ENCODE peak calls at places on chromosomes 6 and 20, in five cellular contexts. V, B, U, Z and F are unnamed samples.

GRCh38 chr6:15505463-15505918 is 157.3 kb downstream of the DTNBP1 start:
- DNase-seq in U (no peak), V (no peak), Z (no peak), B (no peak), F (no peak)

GRCh38 chr6:105509506-105510331 is 106.8 kb upstream of the PREP start:
- DNase-seq in V (no peak), Z (peak), B (peak), U (no peak), F (peak)

GRCh38 chr6:37015532-37015931 is 10.1 kb downstream of the FGD2 start:
- DNase-seq in B (no peak), U (no peak), Z (no peak), V (no peak), F (no peak)

GRCh38 chr6:52337633-52338290 is 24.2 kb upstream of the PAQR8 start:
- DNase-seq in Z (no peak), U (no peak), B (no peak), V (no peak), F (no peak)

GRCh38 chr6:29153083-29153482 is 17.6 kb upstream of the OR2J2 start:
- DNase-seq in U (no peak), B (no peak), V (no peak), Z (no peak), F (no peak)

GRCh38 chr20:34524426-34524825 is 8.2 kb downstream of the DYNLRB1 start:
- DNase-seq in B (no peak), Z (peak), U (no peak), V (no peak), F (no peak)

GRCh38 chr6:54846243-54846856 is at the start of gene FAM83B:
- DNase-seq in V (no peak), U (no peak), Z (peak), B (no peak), F (no peak)

GRCh38 chr6:154604120-154604519 is 93.6 kb upstream of the CNKSR3 start:
- DNase-seq in B (no peak), V (no peak), U (peak), Z (no peak), F (no peak)

GRCh38 chr6:14882394-14883073 is 363.3 kb upstream of the JARID2 start:
- DNase-seq in U (no peak), Z (no peak), V (no peak), B (no peak), F (no peak)

GRCh38 chr6:113871975-113872374 is 14.8 kb downstream of the MARCKS start:
- DNase-seq in V (no peak), B (no peak), Z (no peak), U (no peak), F (no peak)

GRCh38 chr6:166420351-166420750 is 37.6 kb upstream of the MPC1 start:
- DNase-seq in V (peak), Z (no peak), U (no peak), B (no peak), F (no peak)

GRCh38 chr6:73580247-73581149 is 59.7 kb upstream of the EEF1A1 start:
- DNase-seq in Z (peak), B (peak), U (peak), V (peak), F (peak)

DNA sequence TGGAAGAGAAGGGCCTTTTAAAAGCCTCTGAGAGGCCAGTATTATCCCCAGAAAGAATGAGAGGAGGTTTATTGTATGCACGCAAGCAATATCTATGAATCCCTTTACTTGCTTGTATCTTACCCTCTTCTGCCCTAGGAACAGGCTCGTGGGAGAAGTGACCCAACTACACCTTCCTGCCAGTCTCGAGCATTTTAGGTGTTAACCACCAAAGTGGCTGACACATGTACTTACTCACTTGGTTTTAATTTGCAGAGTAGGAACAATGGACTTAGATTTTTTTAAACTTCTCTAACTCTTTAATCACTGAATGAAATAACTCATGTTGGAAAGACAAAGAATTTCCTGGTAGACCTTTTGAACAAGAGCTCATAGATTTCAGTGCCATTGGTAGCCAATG is 296.9 kb downstream of the PLCB1 start:
- DNase-seq in U (no peak), Z (no peak), V (no peak), B (no peak), F (no peak)
- TF ChIP-seq RFX5 in U (no peak), Z (no peak), V (no peak), B (no peak), F (no peak)

GRCh38 chr6:12115001-12115400 is 102.9 kb downstream of the HIVEP1 start:
- DNase-seq in B (no peak), V (no peak), U (no peak), Z (no peak), F (no peak)

GRCh38 chr6:12116264-12116800 is 104.2 kb downstream of the HIVEP1 start:
- DNase-seq in V (no peak), U (no peak), Z (no peak), B (no peak), F (no peak)

GRCh38 chr6:12114055-12114503 is 102.0 kb downstream of the HIVEP1 start:
- DNase-seq in V (no peak), Z (no peak), U (no peak), B (no peak), F (no peak)

GRCh38 chr6:12116978-12117377 is 104.9 kb downstream of the HIVEP1 start:
- DNase-seq in Z (no peak), V (no peak), U (no peak), B (no peak), F (no peak)

GRCh38 chr6:12115492-12115891 is 103.4 kb downstream of the HIVEP1 start:
- DNase-seq in V (no peak), B (no peak), U (no peak), Z (no peak), F (no peak)
- TF ChIP-seq TAF1 in V (no peak), B (no peak), U (no peak), Z (no peak), F (no peak)

GRCh38 chr20:37380864-37381579 is 35.1 kb downstream of the SRC start:
- DNase-seq in V (no peak), Z (no peak), B (no peak), U (no peak), F (peak)
- TF ChIP-seq RFX5 in V (no peak), Z (no peak), B (no peak), U (no peak), F (no peak)

GRCh38 chr20:23241416-23241815 is 109.2 kb upstream of the NXT1 start:
- DNase-seq in V (no peak), U (no peak), B (no peak), Z (peak), F (no peak)
- TF ChIP-seq TAF1 in V (no peak), U (no peak), B (no peak), Z (no peak), F (no peak)

GRCh38 chr6:27477318-27478013 is 4.6 kb upstream of the ZNF184 start:
- DNase-seq in Z (no peak), U (no peak), V (no peak), B (no peak), F (no peak)

GRCh38 chr6:27478141-27478705 is 5.3 kb upstream of the ZNF184 start:
- DNase-seq in Z (no peak), V (no peak), B (peak), U (no peak), F (no peak)

GRCh38 chr6:27479319-27480182 is 6.6 kb upstream of the ZNF184 start:
- DNase-seq in U (peak), V (peak), Z (peak), B (peak), F (peak)

GRCh38 chr6:27476090-27476489 is 3.2 kb upstream of the ZNF184 start:
- DNase-seq in V (no peak), B (no peak), Z (no peak), U (no peak), F (no peak)

GRCh38 chr6:27478706-27479318 is 5.9 kb upstream of the ZNF184 start:
- DNase-seq in U (peak), Z (peak), B (peak), V (peak), F (peak)
- TF ChIP-seq RFX5 in U (no peak), Z (no peak), B (no peak), V (no peak), F (no peak)

GRCh38 chr6:16849280-16850210 is 88.3 kb upstream of the ATXN1 start:
- DNase-seq in B (no peak), V (peak), U (no peak), Z (peak), F (no peak)
- TF ChIP-seq TAF1 in B (no peak), V (no peak), U (no peak), Z (no peak), F (no peak)

GRCh38 chr6:69827491-69827890 is 30.7 kb upstream of the LMBRD1 start:
- DNase-seq in Z (no peak), B (no peak), V (no peak), U (no peak), F (no peak)
- TF ChIP-seq RFX5 in Z (no peak), B (no peak), V (no peak), U (no peak), F (no peak)

GRCh38 chr20:1323830-1324597 is 4.9 kb downstream of the SDCBP2 start:
- DNase-seq in V (no peak), U (no peak), B (no peak), Z (peak), F (no peak)

GRCh38 chr20:1325173-1326030 is 3.5 kb downstream of the SDCBP2 start:
- DNase-seq in U (peak), V (peak), B (peak), Z (peak), F (peak)

GRCh38 chr20:1326031-1326930 is 2.7 kb downstream of the SDCBP2 start:
- DNase-seq in Z (no peak), U (no peak), V (no peak), B (no peak), F (no peak)

GRCh38 chr20:1323256-1323655 is 5.7 kb downstream of the SDCBP2 start:
- DNase-seq in Z (no peak), U (no peak), V (no peak), B (no peak), F (no peak)

DNA sequence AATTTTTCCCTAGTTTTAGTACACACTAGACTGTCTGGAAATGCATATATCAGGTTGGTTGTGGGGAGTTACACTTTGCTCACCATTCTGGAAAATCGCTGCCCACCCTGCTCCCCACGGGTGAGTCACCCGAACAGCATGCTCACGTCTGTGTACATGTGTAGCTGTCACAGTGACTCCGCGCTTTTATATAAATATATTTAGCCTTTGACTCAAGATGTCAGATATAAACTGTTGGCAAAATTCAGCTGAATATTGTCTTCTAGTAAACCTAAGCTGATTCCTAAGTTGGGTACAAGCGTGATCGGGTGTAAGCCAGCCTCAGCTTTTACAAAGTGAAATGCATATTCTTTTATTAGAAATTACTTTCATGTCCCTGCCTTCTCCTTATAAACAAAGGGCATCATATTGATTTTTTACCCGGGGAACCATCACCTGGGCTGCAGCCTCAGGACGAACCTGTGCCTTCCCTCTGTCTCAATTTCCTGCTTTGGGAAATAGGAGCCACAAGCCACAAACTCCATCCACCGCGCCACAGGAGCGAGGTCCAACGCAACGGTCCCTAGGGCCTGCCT is 4.3 kb downstream of the SDCBP2 start:
- DNase-seq in V (no peak), U (no peak), B (peak), Z (peak), F (no peak)
- TF ChIP-seq TAF1 in V (no peak), U (no peak), B (no peak), Z (no peak), F (no peak)

GRCh38 chr6:71028236-71028876 is 71.5 kb upstream of the B3GAT2 start:
- DNase-seq in U (no peak), V (peak), Z (no peak), B (no peak), F (no peak)
- TF ChIP-seq RFX5 in U (no peak), V (no peak), Z (no peak), B (no peak), F (no peak)